ENCODE peak calls at places on chromosomes 1 and 21, in eight cellular contexts. R, T, A, J, H, D, B and Y are unnamed samples.

GRCh38 chr1:70675737-70676156 is 264.7 kb downstream of the CTH start:
- DNase-seq in T (no peak), A (no peak), R (no peak), H (no peak), B (no peak), D (no peak), J (no peak), Y (no peak)

GRCh38 chr1:32742132-32742947 is 39.8 kb upstream of the SYNC start:
- DNase-seq in D (no peak), H (peak), T (no peak), A (no peak), B (no peak), R (no peak), J (no peak), Y (no peak)

GRCh38 chr1:21752186-21752585 is 30.8 kb downstream of the USP48 start:
- DNase-seq in D (no peak), H (no peak), J (no peak), T (no peak), B (no peak), R (no peak), A (no peak), Y (no peak)

GRCh38 chr21:45029298-45029967 is 44.9 kb upstream of the ADARB1 start:
- DNase-seq in D (no peak), T (no peak), J (no peak), R (no peak), B (no peak), A (no peak), H (no peak), Y (no peak)

GRCh38 chr1:36390411-36390810 is 4.7 kb upstream of the STK40 start:
- DNase-seq in J (no peak), R (no peak), A (no peak), B (no peak), D (no peak), H (no peak), T (no peak), Y (no peak)

GRCh38 chr1:204336642-204337041 is 23.1 kb downstream of the PLEKHA6 start:
- DNase-seq in H (no peak), R (no peak), D (no peak), J (no peak), T (no peak), A (no peak), B (no peak), Y (no peak)

GRCh38 chr1:97654866-97655265 is 266.0 kb downstream of the DPYD start:
- DNase-seq in T (no peak), A (no peak), B (no peak), H (no peak), D (no peak), R (no peak), J (no peak), Y (no peak)

GRCh38 chr1:191592907-191593306 is 565.4 kb upstream of the RGS18 start:
- DNase-seq in B (no peak), A (no peak), H (no peak), D (no peak), J (no peak), R (no peak), T (no peak), Y (no peak)

GRCh38 chr1:27525296-27526271 is 35.6 kb upstream of the WASF2 start:
- DNase-seq in D (no peak), A (peak), T (no peak), R (no peak), J (peak), B (peak), H (no peak), Y (no peak)

GRCh38 chr1:14778882-14779594 is 180.6 kb downstream of the KAZN start:
- DNase-seq in J (peak), D (no peak), H (peak), B (no peak), T (no peak), R (no peak), A (peak), Y (no peak)